ENCODE peak calls at places on chromosome 12, in seven cellular contexts. One of them, this sample, is unnamed.

GRCh38 chr12:68081561-68081960 is 78.0 kb downstream of the IFNG start:
- DNase-seq in Peyer's patch: no peak
- DNase-seq in GM23248: no peak
- DNase-seq in Calu3: no peak
- DNase-seq in ELR: no peak
- DNase-seq in mesendoderm: peak; percentile 67
- DNase-seq in body of pancreas: no peak
- DNase-seq in this sample: no peak

GRCh38 chr12:122203301-122203967 is at the start of gene B3GNT4:
- DNase-seq in Calu3: peak; percentile 78
- DNase-seq in body of pancreas: peak; percentile 78
- DNase-seq in mesendoderm: peak; percentile 74
- DNase-seq in ELR: peak; percentile 72
- DNase-seq in Peyer's patch: peak; percentile 69
- DNase-seq in GM23248: peak; percentile 76
- DNase-seq in this sample: peak; percentile 59

GRCh38 chr12:12070149-12070548 is 590 bp upstream of the BCL2L14 start:
- DNase-seq in Peyer's patch: no peak
- DNase-seq in GM23248: no peak
- DNase-seq in body of pancreas: no peak
- DNase-seq in mesendoderm: no peak
- DNase-seq in Calu3: no peak
- DNase-seq in ELR: no peak
- DNase-seq in this sample: no peak

GRCh38 chr12:58346032-58346632 is 404.8 kb downstream of the ATP23 start:
- DNase-seq in ELR: peak; percentile 65
- DNase-seq in mesendoderm: peak; percentile 43
- DNase-seq in GM23248: peak; percentile 69
- DNase-seq in body of pancreas: no peak
- DNase-seq in Peyer's patch: no peak
- DNase-seq in Calu3: no peak
- DNase-seq in this sample: peak; percentile 52

GRCh38 chr12:14567311-14568195 is at the start of gene PLBD1:
- DNase-seq in mesendoderm: peak; percentile 92
- DNase-seq in ELR: peak; percentile 5
- DNase-seq in GM23248: peak; percentile 50
- DNase-seq in body of pancreas: peak; percentile 91
- DNase-seq in Peyer's patch: peak; percentile 19
- DNase-seq in Calu3: peak; percentile 69
- DNase-seq in this sample: peak; percentile 29

GRCh38 chr12:62581288-62582064 is 114.8 kb downstream of the MON2 start:
- DNase-seq in ELR: peak; percentile 74
- DNase-seq in GM23248: peak; percentile 74
- DNase-seq in body of pancreas: no peak
- DNase-seq in Calu3: no peak
- DNase-seq in Peyer's patch: no peak
- DNase-seq in mesendoderm: peak; percentile 74
- DNase-seq in this sample: peak; percentile 69

GRCh38 chr12:89695100-89695499 is 13.5 kb downstream of the ATP2B1 start:
- DNase-seq in Peyer's patch: no peak
- DNase-seq in body of pancreas: no peak
- DNase-seq in Calu3: no peak
- DNase-seq in ELR: peak; percentile 65
- DNase-seq in mesendoderm: no peak
- DNase-seq in GM23248: peak; percentile 78
- DNase-seq in this sample: no peak

GRCh38 chr12:52876371-52876770 is 27.6 kb upstream of the KRT78 start:
- DNase-seq in Peyer's patch: no peak
- DNase-seq in body of pancreas: peak; percentile 92
- DNase-seq in Calu3: no peak
- DNase-seq in ELR: no peak
- DNase-seq in mesendoderm: no peak
- DNase-seq in GM23248: no peak
- DNase-seq in this sample: peak; percentile 1

GRCh38 chr12:89135976-89136634 is 216.2 kb downstream of the DUSP6 start:
- DNase-seq in ELR: peak; percentile 87
- DNase-seq in Peyer's patch: no peak
- DNase-seq in Calu3: peak; percentile 2
- DNase-seq in body of pancreas: no peak
- DNase-seq in mesendoderm: no peak
- DNase-seq in GM23248: peak; percentile 83
- DNase-seq in this sample: no peak

GRCh38 chr12:65556676-65557424 is 267.4 kb upstream of the HMGA2 start:
- DNase-seq in Peyer's patch: peak; percentile 27
- DNase-seq in GM23248: peak; percentile 94
- DNase-seq in mesendoderm: peak; percentile 91
- DNase-seq in body of pancreas: peak; percentile 84
- DNase-seq in Calu3: peak; percentile 90
- DNase-seq in ELR: peak; percentile 90
- DNase-seq in this sample: peak; percentile 88

GRCh38 chr12:1332327-1332726 is 262.1 kb downstream of the FBXL14 start:
- DNase-seq in Calu3: peak; percentile 83
- DNase-seq in Peyer's patch: no peak
- DNase-seq in body of pancreas: peak; percentile 42
- DNase-seq in ELR: no peak
- DNase-seq in GM23248: no peak
- DNase-seq in mesendoderm: no peak
- DNase-seq in this sample: peak; percentile 84

GRCh38 chr12:561908-562593 is 101.2 kb downstream of the NINJ2 start:
- DNase-seq in mesendoderm: no peak
- DNase-seq in Peyer's patch: no peak
- DNase-seq in GM23248: no peak
- DNase-seq in Calu3: no peak
- DNase-seq in ELR: no peak
- DNase-seq in body of pancreas: no peak
- DNase-seq in this sample: no peak

GRCh38 chr12:125001636-125002035 is 8.2 kb downstream of the BRI3BP start:
- DNase-seq in GM23248: no peak
- DNase-seq in Peyer's patch: no peak
- DNase-seq in body of pancreas: no peak
- DNase-seq in mesendoderm: no peak
- DNase-seq in ELR: no peak
- DNase-seq in Calu3: no peak
- DNase-seq in this sample: no peak

GRCh38 chr12:118064608-118065007 is 3.6 kb upstream of the WSB2 start:
- DNase-seq in Calu3: no peak
- DNase-seq in mesendoderm: peak; percentile 68
- DNase-seq in GM23248: no peak
- DNase-seq in ELR: peak; percentile 36
- DNase-seq in Peyer's patch: no peak
- DNase-seq in body of pancreas: no peak
- DNase-seq in this sample: no peak

This sample was measured in HT-29.